ENCODE peak calls at places on chromosomes 2 and 18, in nine cellular contexts. G is activated naive CD8-positive, alpha-beta T cell treated with anti-CD3 and anti-CD28 coated beads, Interleukin-2, amount 50 U/mL, for 24 hours; H is NCI-H510A; X is pons; O is activated CD4-positive, alpha-beta T cell treated with anti-CD3 and anti-CD28 coated beads, Interleukin-2, amount 50 U/mL, for 1 hour; V is GF-D8; A is CD8-positive, alpha-beta T cell; N is effector CD8-positive, alpha-beta T cell; B is NCI-H1436 treated with DMSO at 0.1 percent for 48 hours. P is an unnamed sample.

GRCh38 chr2:185700883-185701282 is 37.7 kb upstream of the FSIP2 start:
- DNase-seq in H (peak; percentile 21), V (no peak), N (no peak), O (no peak), X (no peak), B (peak; percentile 17), G (no peak), A (no peak), P (no peak)

GRCh38 chr18:58557013-58557435 is 71.9 kb downstream of the ALPK2 start:
- DNase-seq in B (no peak), O (no peak), V (no peak), G (no peak), H (no peak), X (no peak), N (no peak), A (no peak), P (no peak)

GRCh38 chr2:1736997-1737480 is 7.3 kb downstream of the PXDN start:
- DNase-seq in V (no peak), A (no peak), G (no peak), N (no peak), B (no peak), O (no peak), H (no peak), X (no peak), P (no peak)

GRCh38 chr2:44016282-44016681 is 20.5 kb upstream of the LRPPRC start:
- DNase-seq in B (no peak), V (no peak), A (peak; percentile 33), O (peak; percentile 23), X (no peak), H (no peak), G (peak; percentile 58), N (no peak), P (no peak)

GRCh38 chr2:44392338-44392943 is 30.7 kb downstream of the CAMKMT start:
- DNase-seq in H (no peak), B (no peak), O (peak; percentile 52), G (peak; percentile 65), X (peak; percentile 41), N (peak; percentile 12), A (peak; percentile 60), V (no peak), P (peak; percentile 10)

GRCh38 chr18:26637324-26637723 is 89.0 kb upstream of the KCTD1 start:
- DNase-seq in V (no peak), O (no peak), X (no peak), N (no peak), A (no peak), H (no peak), B (no peak), G (no peak), P (no peak)

GRCh38 chr2:4992226-4992625 is 700.0 kb upstream of the SOX11 start:
- DNase-seq in X (no peak), O (no peak), A (no peak), H (no peak), G (no peak), B (no peak), N (no peak), V (no peak), P (no peak)

GRCh38 chr2:52128081-52128480 is 1096.1 kb upstream of the NRXN1 start:
- DNase-seq in V (no peak), N (no peak), H (no peak), B (no peak), X (no peak), G (no peak), A (no peak), O (no peak), P (no peak)

GRCh38 chr2:156340818-156341481 is 8.4 kb upstream of the NR4A2 start:
- DNase-seq in A (peak; percentile 37), G (peak; percentile 46), X (peak; percentile 73), N (no peak), B (no peak), V (no peak), H (no peak), O (no peak), P (peak; percentile 2)

GRCh38 chr2:26988165-26988879 is 17.9 kb downstream of the MAPRE3 start:
- DNase-seq in H (no peak), A (no peak), X (no peak), B (no peak), V (no peak), N (no peak), G (no peak), O (no peak), P (no peak)